ENCODE peak calls at places on chromosomes 13 and 19, in four cellular contexts. W is IMR-90, U is H1, E is neuronal stem cell. P is an unnamed sample. For H3K4me1 and H3K27me3, the result is how much of the 10 kb centered on the place peaks cover.

GRCh38 chr19:50723735-50724521 is 764 bp downstream of the CLEC11A start:
- DNase-seq in W (no peak), U (no peak), E (no peak), P (no peak)

GRCh38 chr13:82772802-82773201 is 1109.5 kb downstream of the SLITRK1 start:
- DNase-seq in W (peak), U (no peak), E (no peak), P (no peak)

GRCh38 chr13:97148894-97149293 is 73.2 kb upstream of the MBNL2 start:
- DNase-seq in W (peak), U (no peak), E (no peak), P (no peak)

GRCh38 chr13:51770681-51771417 is 33.1 kb downstream of the DHRS12 start:
- DNase-seq in W (no peak), U (no peak), E (no peak), P (no peak)

GRCh38 chr19:14979498-14980255 is at the start of gene SLC1A6:
- DNase-seq in W (no peak), U (peak), E (peak), P (no peak)

GRCh38 chr13:40251343-40252032 is 415.0 kb downstream of the FOXO1 start:
- DNase-seq in W (no peak), U (no peak), E (no peak), P (no peak)

GRCh38 chr19:18294467-18294864 is 13.0 kb upstream of the JUND start:
- DNase-seq in W (no peak), U (no peak), E (no peak), P (no peak)

GRCh38 chr13:39415003-39415402 is 188.0 kb downstream of the LHFPL6 start:
- DNase-seq in W (no peak), U (no peak), E (no peak), P (no peak)

GRCh38 chr13:107450931-107451330 is 764.4 kb downstream of the LIG4 start:
- DNase-seq in W (peak), U (no peak), E (no peak), P (no peak)

GRCh38 chr19:18271433-18271841 is 2.8 kb downstream of the IQCN start:
- DNase-seq in W (no peak), U (no peak), E (no peak), P (no peak)

GRCh38 chr13:103517066-103517767 is 451.0 kb upstream of the SLC10A2 start:
- DNase-seq in W (no peak), U (no peak), E (no peak), P (no peak)

GRCh38 chr19:48135411-48135810 is 24.8 kb upstream of the PLA2G4C start:
- DNase-seq in W (no peak), U (peak), E (no peak), P (no peak)

GRCh38 chr19:45177817-45178261 is at the start of gene TRAPPC6A:
- DNase-seq in W (peak), U (no peak), E (no peak), P (no peak)

GRCh38 chr19:47863514-47863936 is 4.5 kb downstream of the TPRX2 start:
- DNase-seq in W (peak), U (peak), E (peak), P (peak)

GRCh38 chr19:32345261-32346207 is at the start of gene ZNF507:
- DNase-seq in W (peak), U (peak), E (peak), P (peak)

GRCh38 chr13:102183509-102184182 is 218.2 kb downstream of the FGF14 start:
- DNase-seq in W (no peak), U (no peak), E (no peak), P (no peak)

DNA sequence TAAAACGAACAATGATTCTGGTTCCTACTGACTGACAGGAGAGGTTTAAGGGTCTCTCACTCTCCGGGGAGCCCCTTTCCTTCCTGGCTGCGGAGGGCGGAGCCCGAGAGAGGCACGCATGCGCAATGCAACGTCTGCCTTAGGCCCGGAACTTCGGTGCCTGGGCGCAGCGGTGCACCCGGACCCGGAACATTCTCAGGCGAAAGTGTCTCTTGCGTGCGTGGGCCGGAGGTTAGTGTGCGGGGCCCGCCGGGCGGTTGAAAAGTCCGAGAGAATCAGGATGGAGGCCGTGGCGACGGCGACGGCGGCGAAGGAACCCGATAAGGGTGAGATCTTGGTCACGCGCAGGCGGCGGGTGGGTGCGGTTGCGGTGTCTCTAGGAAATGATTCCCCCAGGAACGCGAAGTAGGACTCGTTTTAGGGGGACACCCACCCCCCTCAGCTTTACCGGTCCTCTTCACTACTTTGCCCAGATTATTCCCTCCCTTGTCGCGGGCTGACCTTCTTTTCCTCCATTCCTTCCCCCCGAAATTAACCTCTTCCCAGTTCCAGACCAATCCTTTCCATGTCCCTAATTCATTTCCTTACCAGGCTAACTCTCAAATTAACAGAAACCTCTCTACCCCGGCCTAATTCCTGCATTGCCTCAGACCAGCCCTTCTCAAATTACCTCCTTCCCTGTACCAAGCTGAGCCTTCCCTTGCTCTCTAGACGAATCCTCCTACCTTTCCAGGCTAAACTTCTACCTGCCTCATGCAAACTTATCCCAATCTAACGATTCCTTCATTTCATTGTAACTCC is at the start of gene CCDC97:
- DNase-seq in W (peak), U (peak), E (peak), P (no peak)
- H3K4me3 ChIP-seq in W (peak), U (peak), E (peak), P (peak)

DNA sequence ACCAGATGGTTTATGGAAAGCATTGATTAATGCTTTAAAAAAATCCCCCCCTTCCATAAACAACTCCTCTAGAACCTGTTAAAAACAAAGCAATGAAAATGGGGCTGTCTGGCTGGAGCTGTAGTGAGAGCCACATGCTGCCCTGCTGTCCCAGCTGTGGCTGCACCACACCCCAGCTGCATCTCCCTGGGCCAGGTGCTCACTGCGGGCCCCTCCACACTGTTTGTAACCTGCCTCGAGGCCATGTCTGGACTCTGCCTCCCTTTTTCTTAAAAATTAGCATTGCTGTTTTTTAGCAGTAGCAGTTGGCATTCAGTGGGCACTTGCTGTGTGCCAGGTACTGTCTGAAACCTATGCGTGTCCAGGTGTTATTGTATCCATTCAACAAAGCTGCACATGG is 15.2 kb upstream of the F2RL3 start:
- DNase-seq in W (no peak), U (no peak), E (no peak), P (no peak)
- H3K4me1 ChIP-seq in W (under half), U (under half), E (under half), P (under half)

DNA sequence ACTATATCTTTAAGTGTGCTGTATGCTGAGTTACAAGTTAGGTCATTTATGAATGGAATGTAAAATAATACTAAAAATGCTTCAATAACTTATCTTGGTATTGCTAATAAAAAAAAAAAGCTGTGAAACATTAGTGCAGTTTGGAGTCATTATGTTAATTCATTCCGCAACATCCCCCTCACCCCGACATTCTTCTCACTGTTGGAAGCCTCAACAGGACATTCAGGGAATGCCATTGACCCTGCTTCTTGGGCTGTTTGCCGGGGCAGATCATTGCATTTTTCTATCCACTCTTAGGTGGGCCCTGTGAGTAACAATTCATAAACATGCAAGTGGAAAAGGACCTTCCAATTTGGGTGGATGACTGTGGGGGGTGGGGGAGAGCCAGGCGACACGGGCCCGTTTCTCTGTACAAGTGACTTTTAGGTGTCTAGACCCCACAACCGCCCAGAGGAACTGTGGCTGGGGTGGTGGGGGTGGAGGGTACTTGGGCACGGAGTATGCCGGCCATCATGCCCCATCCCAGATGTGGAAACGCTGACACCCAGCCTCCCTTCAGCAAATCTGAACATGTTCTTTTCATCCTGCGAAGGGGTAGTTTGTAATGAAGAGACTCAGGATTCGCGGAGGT is 185.9 kb downstream of the ZNF536 start:
- DNase-seq in W (no peak), U (no peak), E (peak), P (peak)
- H3K27me3 ChIP-seq in W (under half), U (under half), E (under half), P (under half)

DNA sequence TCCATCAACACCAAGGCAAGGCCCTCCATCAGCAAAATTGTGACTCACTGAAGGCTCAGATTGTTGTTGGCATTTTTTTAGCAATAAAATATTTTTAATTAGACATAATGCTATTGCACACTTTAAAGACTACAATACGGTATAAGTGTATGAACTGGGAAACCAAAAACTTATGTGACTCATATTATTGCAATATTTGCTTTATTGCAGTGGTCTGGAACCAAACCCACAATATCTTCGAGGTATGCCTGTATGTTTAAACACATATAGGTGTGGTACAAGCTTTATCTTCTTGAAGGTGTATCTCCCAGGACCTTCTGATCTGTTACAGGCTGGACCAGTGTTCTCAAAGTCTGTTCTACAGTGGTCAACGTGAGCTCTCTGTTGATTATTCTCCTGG is 142.3 kb upstream of the FNDC3A start:
- DNase-seq in W (no peak), U (no peak), E (no peak), P (no peak)
- H3K4me3 ChIP-seq in W (no peak), U (no peak), E (no peak), P (no peak)

GRCh38 chr19:10419646-10420443 is 493 bp upstream of the PDE4A start:
- DNase-seq in W (peak), U (peak), E (peak), P (no peak)
- H3K4me1 ChIP-seq in W (under half), U (under half), E (under half), P (under half)

GRCh38 chr13:31352467-31352866 is 152.7 kb downstream of the B3GLCT start:
- DNase-seq in W (no peak), U (no peak), E (no peak), P (no peak)
- H3K27me3 ChIP-seq in W (under half), U (under half), E (under half), P (under half)

DNA sequence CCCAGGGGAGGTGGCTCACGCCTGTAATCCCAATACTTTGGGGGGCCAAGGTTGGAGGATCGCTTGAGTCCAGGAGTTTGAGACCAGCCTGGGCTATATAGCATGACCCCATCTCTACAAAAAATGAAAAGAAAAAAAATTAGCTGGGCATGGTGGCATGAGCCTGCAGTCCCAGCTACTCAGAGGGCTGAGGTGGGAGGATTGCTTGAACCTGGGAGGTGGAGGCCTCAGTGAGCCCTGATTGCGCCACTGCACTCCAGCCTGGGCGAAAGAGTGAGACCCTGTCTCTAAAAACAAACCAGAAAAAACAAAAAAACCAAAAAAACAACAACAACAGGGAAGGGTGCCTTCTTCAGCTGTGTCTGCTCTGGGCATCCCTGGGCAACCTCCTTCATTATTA is 499 bp upstream of the MYO1F start:
- DNase-seq in W (no peak), U (no peak), E (no peak), P (no peak)
- H3K4me3 ChIP-seq in W (no peak), U (no peak), E (no peak), P (no peak)

DNA sequence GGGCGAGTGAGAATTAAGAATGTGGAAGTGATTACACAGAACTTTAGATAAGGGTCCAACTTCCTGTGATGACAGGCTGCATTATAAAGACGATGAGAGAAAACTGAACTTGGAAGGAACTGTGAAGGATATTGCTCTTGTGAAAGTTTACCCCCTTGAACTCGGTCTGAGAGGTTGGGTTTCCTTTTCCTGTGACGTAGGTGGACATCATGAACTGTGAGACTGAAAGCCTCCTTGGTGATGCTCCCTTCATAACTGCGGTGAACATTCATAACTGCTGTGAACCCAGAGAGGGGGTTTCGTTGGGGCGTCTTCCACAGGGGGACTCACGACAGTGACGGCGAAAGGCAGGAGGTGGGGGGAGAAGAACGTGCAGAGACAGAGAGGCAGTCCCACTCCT is 1.9 kb upstream of the FFAR2 start:
- DNase-seq in W (no peak), U (no peak), E (no peak), P (no peak)
- H3K4me1 ChIP-seq in W (under half), U (under half), E (under half), P (under half)

GRCh38 chr19:16860996-16861395 is 27.8 kb upstream of the F2RL3 start:
- DNase-seq in W (no peak), U (no peak), E (no peak), P (no peak)

GRCh38 chr19:16862826-16863405 is 25.9 kb upstream of the F2RL3 start:
- DNase-seq in W (no peak), U (no peak), E (no peak), P (no peak)

GRCh38 chr19:16861875-16862274 is 26.9 kb upstream of the F2RL3 start:
- DNase-seq in W (no peak), U (no peak), E (no peak), P (no peak)

GRCh38 chr19:16860118-16860517 is 28.7 kb upstream of the F2RL3 start:
- DNase-seq in W (no peak), U (no peak), E (no peak), P (no peak)

GRCh38 chr19:16859626-16860025 is 29.2 kb upstream of the F2RL3 start:
- DNase-seq in W (no peak), U (no peak), E (no peak), P (no peak)
- H3K27me3 ChIP-seq in W (under half), U (under half), E (under half), P (under half)